ENCODE peak calls at places on chromosomes 1 and 21, in five cellular contexts. One of them, this sample, is unnamed.

GRCh38 chr1:38178236-38178635 is 131.6 kb upstream of the POU3F1 start:
- DNase-seq in GM12865: no peak
- DNase-seq in astrocyte of the spinal cord: no peak
- DNase-seq in neural progenitor cell: no peak
- DNase-seq in skeletal muscle cell: no peak
- DNase-seq in this sample: no peak

GRCh38 chr1:34786521-34787325 is 5.7 kb downstream of the GJB3 start:
- DNase-seq in GM12865: peak
- DNase-seq in neural progenitor cell: peak
- DNase-seq in skeletal muscle cell: peak
- DNase-seq in astrocyte of the spinal cord: peak
- DNase-seq in this sample: peak

GRCh38 chr21:35252831-35253230 is 203.7 kb upstream of the RUNX1 start:
- DNase-seq in skeletal muscle cell: peak
- DNase-seq in GM12865: peak
- DNase-seq in neural progenitor cell: no peak
- DNase-seq in astrocyte of the spinal cord: peak
- DNase-seq in this sample: no peak

GRCh38 chr21:46562472-46562871 is 42.4 kb downstream of the S100B start:
- DNase-seq in GM12865: no peak
- DNase-seq in neural progenitor cell: no peak
- DNase-seq in astrocyte of the spinal cord: no peak
- DNase-seq in skeletal muscle cell: no peak
- DNase-seq in this sample: no peak

GRCh38 chr1:155062151-155062686 is 1.3 kb upstream of the EFNA4 start:
- DNase-seq in skeletal muscle cell: no peak
- DNase-seq in GM12865: no peak
- DNase-seq in astrocyte of the spinal cord: no peak
- DNase-seq in neural progenitor cell: peak
- DNase-seq in this sample: no peak

GRCh38 chr1:173445164-173445563 is 32.0 kb upstream of the PRDX6 start:
- DNase-seq in GM12865: peak
- DNase-seq in astrocyte of the spinal cord: no peak
- DNase-seq in neural progenitor cell: peak
- DNase-seq in skeletal muscle cell: no peak
- DNase-seq in this sample: no peak

GRCh38 chr1:54614558-54614957 is 8.8 kb downstream of the FAM151A start:
- DNase-seq in skeletal muscle cell: no peak
- DNase-seq in GM12865: no peak
- DNase-seq in astrocyte of the spinal cord: no peak
- DNase-seq in neural progenitor cell: no peak
- DNase-seq in this sample: no peak

GRCh38 chr1:204826970-204827369 is 43.7 kb upstream of the NFASC start:
- DNase-seq in neural progenitor cell: peak
- DNase-seq in astrocyte of the spinal cord: no peak
- DNase-seq in skeletal muscle cell: no peak
- DNase-seq in GM12865: peak
- DNase-seq in this sample: peak

GRCh38 chr1:230717251-230717650 is 3.3 kb upstream of the AGT start:
- DNase-seq in astrocyte of the spinal cord: no peak
- DNase-seq in skeletal muscle cell: no peak
- DNase-seq in GM12865: no peak
- DNase-seq in neural progenitor cell: no peak
- DNase-seq in this sample: no peak

GRCh38 chr1:186987065-186987464 is 158.3 kb downstream of the PLA2G4A start:
- DNase-seq in skeletal muscle cell: no peak
- DNase-seq in neural progenitor cell: no peak
- DNase-seq in astrocyte of the spinal cord: no peak
- DNase-seq in GM12865: no peak
- DNase-seq in this sample: no peak

GRCh38 chr21:34526618-34527290 is 14.7 kb upstream of the KCNE1 start:
- DNase-seq in GM12865: peak
- DNase-seq in skeletal muscle cell: peak
- DNase-seq in neural progenitor cell: peak
- DNase-seq in astrocyte of the spinal cord: peak
- DNase-seq in this sample: peak

GRCh38 chr1:158286966-158287365 is 2.8 kb upstream of the CD1C start:
- DNase-seq in GM12865: peak
- DNase-seq in astrocyte of the spinal cord: no peak
- DNase-seq in neural progenitor cell: no peak
- DNase-seq in skeletal muscle cell: no peak
- DNase-seq in this sample: no peak

GRCh38 chr1:18945401-18945849 is 11.1 kb downstream of the IFFO2 start:
- DNase-seq in astrocyte of the spinal cord: peak
- DNase-seq in neural progenitor cell: peak
- DNase-seq in skeletal muscle cell: peak
- DNase-seq in GM12865: no peak
- DNase-seq in this sample: no peak

GRCh38 chr1:69688178-69688577 is 120.5 kb downstream of the LRRC7 start:
- DNase-seq in GM12865: no peak
- DNase-seq in skeletal muscle cell: no peak
- DNase-seq in neural progenitor cell: no peak
- DNase-seq in astrocyte of the spinal cord: no peak
- DNase-seq in this sample: no peak

GRCh38 chr1:226202246-226202645 is 15.7 kb upstream of the ACBD3 start:
- DNase-seq in GM12865: no peak
- DNase-seq in neural progenitor cell: no peak
- DNase-seq in astrocyte of the spinal cord: no peak
- DNase-seq in skeletal muscle cell: no peak
- DNase-seq in this sample: no peak

GRCh38 chr1:147162093-147162492 is 10.2 kb downstream of the PRKAB2 start:
- DNase-seq in GM12865: no peak
- DNase-seq in skeletal muscle cell: no peak
- DNase-seq in astrocyte of the spinal cord: no peak
- DNase-seq in neural progenitor cell: no peak
- DNase-seq in this sample: no peak

DNA sequence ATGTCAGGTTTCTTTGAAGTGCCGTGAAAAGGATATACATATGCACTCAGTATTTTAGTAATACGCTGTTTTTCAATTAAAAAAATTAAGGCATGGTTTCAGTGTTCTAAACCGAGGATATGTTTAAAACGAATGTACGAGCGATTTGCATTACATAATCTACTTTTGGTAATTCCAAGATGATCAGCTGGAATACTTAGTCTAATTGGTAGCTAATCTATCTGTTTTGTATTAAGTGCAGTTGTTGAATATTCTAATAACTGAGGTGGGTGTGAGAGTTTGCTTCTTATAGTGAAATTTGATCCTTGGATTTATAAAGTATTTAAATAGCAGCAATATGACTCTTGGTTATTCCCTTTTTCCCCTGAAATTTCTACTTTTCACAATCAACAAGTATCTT is 1.3 kb downstream of the RNF2 start:
- DNase-seq in skeletal muscle cell: no peak
- DNase-seq in astrocyte of the spinal cord: no peak
- DNase-seq in GM12865: no peak
- DNase-seq in neural progenitor cell: no peak
- DNase-seq in this sample: no peak
- H3K4me3 ChIP-seq in skeletal muscle cell: peak
- H3K4me3 ChIP-seq in astrocyte of the spinal cord: peak
- H3K4me3 ChIP-seq in GM12865: peak
- H3K4me3 ChIP-seq in neural progenitor cell: peak
- H3K4me3 ChIP-seq in this sample: peak

GRCh38 chr1:115184951-115185331 is 95.6 kb upstream of the TSPAN2 start:
- DNase-seq in skeletal muscle cell: no peak
- DNase-seq in neural progenitor cell: no peak
- DNase-seq in astrocyte of the spinal cord: peak
- DNase-seq in GM12865: no peak
- DNase-seq in this sample: no peak
- H3K4me3 ChIP-seq in skeletal muscle cell: no peak
- H3K4me3 ChIP-seq in neural progenitor cell: no peak
- H3K4me3 ChIP-seq in astrocyte of the spinal cord: no peak
- H3K4me3 ChIP-seq in GM12865: no peak
- H3K4me3 ChIP-seq in this sample: no peak

GRCh38 chr1:198687429-198687828 is 48.6 kb downstream of the PTPRC start:
- DNase-seq in skeletal muscle cell: no peak
- DNase-seq in neural progenitor cell: no peak
- DNase-seq in astrocyte of the spinal cord: no peak
- DNase-seq in GM12865: no peak
- DNase-seq in this sample: no peak

GRCh38 chr1:198694542-198694941 is 55.7 kb downstream of the PTPRC start:
- DNase-seq in astrocyte of the spinal cord: no peak
- DNase-seq in neural progenitor cell: no peak
- DNase-seq in skeletal muscle cell: no peak
- DNase-seq in GM12865: no peak
- DNase-seq in this sample: no peak

GRCh38 chr1:198693321-198693720 is 54.5 kb downstream of the PTPRC start:
- DNase-seq in skeletal muscle cell: no peak
- DNase-seq in neural progenitor cell: no peak
- DNase-seq in astrocyte of the spinal cord: no peak
- DNase-seq in GM12865: no peak
- DNase-seq in this sample: no peak

GRCh38 chr1:198686069-198686728 is 47.4 kb downstream of the PTPRC start:
- DNase-seq in GM12865: peak
- DNase-seq in skeletal muscle cell: no peak
- DNase-seq in astrocyte of the spinal cord: peak
- DNase-seq in neural progenitor cell: no peak
- DNase-seq in this sample: no peak

GRCh38 chr1:198691063-198691462 is 52.2 kb downstream of the PTPRC start:
- DNase-seq in skeletal muscle cell: no peak
- DNase-seq in GM12865: no peak
- DNase-seq in astrocyte of the spinal cord: no peak
- DNase-seq in neural progenitor cell: no peak
- DNase-seq in this sample: no peak
- H3K4me3 ChIP-seq in skeletal muscle cell: no peak
- H3K4me3 ChIP-seq in GM12865: no peak
- H3K4me3 ChIP-seq in astrocyte of the spinal cord: no peak
- H3K4me3 ChIP-seq in neural progenitor cell: no peak
- H3K4me3 ChIP-seq in this sample: no peak

DNA sequence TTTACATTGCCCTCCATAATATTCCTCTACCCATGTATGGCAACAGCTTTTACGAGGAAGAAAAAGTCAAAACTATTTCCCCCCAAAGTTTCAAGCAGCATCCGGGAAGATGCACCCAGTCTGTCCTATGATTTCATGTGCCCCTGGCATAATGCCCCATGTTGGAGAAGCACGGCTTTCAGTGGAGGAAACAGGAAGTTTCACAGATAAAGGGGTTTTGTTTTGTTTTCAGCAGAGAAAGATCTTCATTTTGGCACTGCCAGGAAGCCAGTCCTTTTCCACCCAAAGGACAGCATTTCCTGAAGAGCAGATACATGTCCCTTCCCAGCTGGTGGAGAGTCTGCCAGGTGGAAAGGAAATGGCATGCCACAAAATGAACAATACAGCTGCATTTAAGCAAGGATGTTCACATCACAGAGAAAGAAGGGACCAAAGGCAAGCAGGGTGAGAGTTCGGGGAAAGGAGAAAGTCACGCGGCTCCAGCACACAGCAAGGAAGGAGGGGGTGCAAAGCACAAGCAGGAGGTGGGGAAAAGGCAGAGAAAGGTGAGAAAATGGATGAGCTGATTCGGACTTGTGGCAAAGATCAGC is 95.3 kb upstream of the HIVEP3 start:
- DNase-seq in neural progenitor cell: no peak
- DNase-seq in skeletal muscle cell: no peak
- DNase-seq in astrocyte of the spinal cord: no peak
- DNase-seq in GM12865: no peak
- DNase-seq in this sample: no peak
- H3K4me3 ChIP-seq in neural progenitor cell: no peak
- H3K4me3 ChIP-seq in skeletal muscle cell: no peak
- H3K4me3 ChIP-seq in astrocyte of the spinal cord: no peak
- H3K4me3 ChIP-seq in GM12865: no peak
- H3K4me3 ChIP-seq in this sample: no peak

DNA sequence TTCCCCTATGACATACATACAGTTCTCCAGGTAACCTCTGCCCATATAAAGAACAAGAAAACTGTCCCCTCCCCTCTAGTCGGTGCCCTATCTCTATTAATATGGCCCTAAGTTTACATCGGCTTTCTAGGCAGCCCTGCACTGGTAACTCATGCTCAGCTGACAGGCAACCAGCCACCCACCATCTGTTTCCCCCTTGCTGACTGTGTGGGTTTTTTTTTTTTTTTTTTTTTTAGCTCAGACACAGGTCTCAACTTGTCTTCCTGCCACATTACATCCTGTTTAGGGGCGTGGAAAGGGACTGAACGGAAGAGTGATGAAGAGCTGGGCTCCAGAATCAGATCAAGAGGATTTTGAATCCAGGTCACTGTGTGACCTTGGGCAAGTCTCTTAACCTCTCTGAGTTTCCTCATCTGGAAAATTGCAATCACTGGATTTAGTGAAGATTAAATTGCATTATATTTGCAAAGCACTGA is 14.0 kb downstream of the LAPTM5 start:
- DNase-seq in neural progenitor cell: no peak
- DNase-seq in astrocyte of the spinal cord: no peak
- DNase-seq in GM12865: peak
- DNase-seq in skeletal muscle cell: no peak
- DNase-seq in this sample: peak
- H3K4me3 ChIP-seq in neural progenitor cell: no peak
- H3K4me3 ChIP-seq in astrocyte of the spinal cord: no peak
- H3K4me3 ChIP-seq in GM12865: peak
- H3K4me3 ChIP-seq in skeletal muscle cell: no peak
- H3K4me3 ChIP-seq in this sample: no peak

DNA sequence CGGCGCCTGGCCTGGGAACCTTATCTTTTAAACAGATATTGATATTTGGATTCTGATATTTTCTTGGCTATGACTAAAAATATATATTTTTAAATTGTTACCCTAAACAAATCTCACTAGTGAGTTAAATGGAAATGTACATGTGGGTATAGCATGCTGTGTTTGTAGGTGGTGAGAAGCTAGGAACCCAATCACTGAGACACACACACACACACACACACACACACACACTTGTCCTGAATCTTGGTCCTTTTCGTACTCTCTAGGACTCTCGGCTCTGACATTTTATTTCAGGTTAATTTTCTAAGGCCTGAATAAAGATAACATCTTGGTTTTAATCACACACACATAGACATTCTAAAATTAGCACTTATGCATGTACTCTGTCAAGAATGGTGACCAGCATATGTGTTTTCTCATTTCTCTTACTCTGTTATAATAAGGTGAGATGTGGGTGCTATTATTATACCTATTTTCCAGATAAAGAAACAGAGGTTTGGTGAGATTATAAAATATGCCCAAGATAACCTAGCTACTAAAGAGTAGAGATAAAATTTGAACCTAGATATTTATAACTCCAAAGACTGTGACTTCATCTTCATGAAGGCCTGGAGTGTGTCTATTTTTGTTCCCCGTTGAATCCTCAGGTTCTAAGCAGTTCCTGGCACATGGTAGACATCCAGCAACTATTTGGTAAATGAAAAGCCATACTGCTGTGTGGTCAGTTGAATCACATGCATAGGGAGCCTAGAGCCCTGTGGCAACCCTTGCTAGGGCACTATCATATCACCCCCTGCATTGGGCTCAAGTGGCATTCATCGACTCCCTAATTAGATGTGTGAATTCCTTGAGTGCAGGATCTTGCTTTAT is 85.0 kb upstream of the RAB3GAP2 start:
- DNase-seq in neural progenitor cell: no peak
- DNase-seq in astrocyte of the spinal cord: no peak
- DNase-seq in GM12865: no peak
- DNase-seq in skeletal muscle cell: no peak
- DNase-seq in this sample: no peak
- H3K4me3 ChIP-seq in neural progenitor cell: no peak
- H3K4me3 ChIP-seq in astrocyte of the spinal cord: no peak
- H3K4me3 ChIP-seq in GM12865: no peak
- H3K4me3 ChIP-seq in skeletal muscle cell: no peak
- H3K4me3 ChIP-seq in this sample: no peak